ENCODE peak calls at places on chromosomes 11 and 22, in four cellular contexts. N is adipocyte; Z is AG09309; E is activated CD4-positive, CD25-positive, alpha-beta regulatory T cell. I is an unnamed sample.

GRCh38 chr22:19648419-19648929 is 65.8 kb upstream of the SEPTIN5 start:
- DNase-seq in E (no peak), Z (no peak), N (peak), I (no peak)

GRCh38 chr22:24772493-24773220 is 1.9 kb downstream of the PIWIL3 start:
- DNase-seq in N (peak), Z (no peak), E (no peak), I (no peak)

GRCh38 chr11:116725434-116726221 is 47.2 kb downstream of the BUD13 start:
- DNase-seq in N (peak), E (no peak), Z (no peak), I (no peak)

GRCh38 chr22:25051073-25051472 is 98.6 kb downstream of the KIAA1671 start:
- DNase-seq in E (no peak), N (no peak), Z (no peak), I (no peak)

GRCh38 chr22:47593911-47594311 is 831.5 kb downstream of the TBC1D22A start:
- DNase-seq in Z (no peak), E (no peak), N (no peak), I (no peak)

GRCh38 chr22:49642741-49643140 is 184.9 kb downstream of the BRD1 start:
- DNase-seq in N (no peak), Z (no peak), E (no peak), I (no peak)

GRCh38 chr11:43427971-43428370 is 69.3 kb downstream of the TTC17 start:
- DNase-seq in E (no peak), N (no peak), Z (no peak), I (no peak)

GRCh38 chr11:68468217-68468828 is 7.8 kb downstream of the PPP6R3 start:
- DNase-seq in N (no peak), E (no peak), Z (no peak), I (no peak)

GRCh38 chr11:19664896-19665548 is 47.6 kb upstream of the NAV2 start:
- DNase-seq in E (no peak), Z (peak), N (peak), I (no peak)

I was measured in activated naive CD4-positive, alpha-beta T cell treated with anti-CD3 and anti-CD28 coated beads, Interleukin-2, amount 50 U/mL, for 72 hours.